ENCODE peak calls at places on chromosome 21, in four cellular contexts. One of them, this sample, is unnamed.
A peak's percentile ranks its signal among the peaks of the same experiment; 100 is the strongest.

GRCh38 chr21:42711667-42712066 is 58.2 kb downstream of the PDE9A start:
- DNase-seq in K562: no peak
- DNase-seq in heart left ventricle: no peak
- DNase-seq in testis: no peak
- DNase-seq in this sample: no peak

GRCh38 chr21:22019766-22020165 is 1021.6 kb downstream of the NCAM2 start:
- DNase-seq in K562: no peak
- DNase-seq in testis: no peak
- DNase-seq in heart left ventricle: no peak
- DNase-seq in this sample: no peak

GRCh38 chr21:15289896-15290841 is 225.4 kb upstream of the NRIP1 start:
- DNase-seq in heart left ventricle: no peak
- DNase-seq in testis: peak; percentile 55
- DNase-seq in K562: peak; percentile 52
- DNase-seq in this sample: no peak

GRCh38 chr21:32347351-32347750 is 45.5 kb downstream of the URB1 start:
- DNase-seq in K562: no peak
- DNase-seq in testis: no peak
- DNase-seq in heart left ventricle: no peak
- DNase-seq in this sample: no peak

GRCh38 chr21:43902441-43902840 is 37.4 kb downstream of the AGPAT3 start:
- DNase-seq in heart left ventricle: no peak
- DNase-seq in K562: no peak
- DNase-seq in testis: no peak
- DNase-seq in this sample: no peak

GRCh38 chr21:29217818-29218252 is 80.9 kb upstream of the BACH1 start:
- DNase-seq in heart left ventricle: no peak
- DNase-seq in K562: no peak
- DNase-seq in testis: no peak
- DNase-seq in this sample: peak; percentile 12

GRCh38 chr21:30194701-30195299 is 21.1 kb downstream of the CLDN8 start:
- DNase-seq in testis: peak; percentile 42
- DNase-seq in heart left ventricle: no peak
- DNase-seq in K562: peak; percentile 37
- DNase-seq in this sample: no peak

GRCh38 chr21:43370091-43370658 is 56.8 kb downstream of the SIK1 start:
- DNase-seq in testis: no peak
- DNase-seq in K562: no peak
- DNase-seq in heart left ventricle: no peak
- DNase-seq in this sample: no peak

GRCh38 chr21:39441502-39442475 is 3.8 kb downstream of the LCA5L start:
- DNase-seq in heart left ventricle: no peak
- DNase-seq in K562: peak; percentile 71
- DNase-seq in testis: no peak
- DNase-seq in this sample: peak; percentile 45

GRCh38 chr21:38401527-38401926 is 96.8 kb downstream of the ERG start:
- DNase-seq in heart left ventricle: no peak
- DNase-seq in K562: no peak
- DNase-seq in testis: no peak
- DNase-seq in this sample: no peak

GRCh38 chr21:32298148-32298559 is 501 bp upstream of the MRAP start:
- DNase-seq in K562: no peak
- DNase-seq in heart left ventricle: no peak
- DNase-seq in testis: no peak
- DNase-seq in this sample: no peak

GRCh38 chr21:16468191-16468590 is 738.4 kb downstream of the USP25 start:
- DNase-seq in K562: no peak
- DNase-seq in testis: no peak
- DNase-seq in heart left ventricle: no peak
- DNase-seq in this sample: no peak

GRCh38 chr21:41953831-41954653 is at the start of gene C2CD2:
- DNase-seq in heart left ventricle: peak; percentile 80
- DNase-seq in K562: peak; percentile 99
- DNase-seq in testis: no peak
- DNase-seq in this sample: no peak

GRCh38 chr21:17783816-17784598 is 35.1 kb downstream of the C21orf91 start:
- DNase-seq in K562: no peak
- DNase-seq in testis: no peak
- DNase-seq in heart left ventricle: no peak
- DNase-seq in this sample: no peak

GRCh38 chr21:41751621-41752020 is 15.2 kb downstream of the RIPK4 start:
- DNase-seq in testis: no peak
- DNase-seq in heart left ventricle: no peak
- DNase-seq in K562: no peak
- DNase-seq in this sample: no peak

GRCh38 chr21:38525454-38525853 is 27.2 kb upstream of the ERG start:
- DNase-seq in K562: no peak
- DNase-seq in heart left ventricle: no peak
- DNase-seq in testis: no peak
- DNase-seq in this sample: no peak

GRCh38 chr21:31873696-31874599 is 1.1 kb downstream of the HUNK start:
- DNase-seq in heart left ventricle: peak; percentile 32
- DNase-seq in testis: peak; percentile 72
- DNase-seq in K562: peak; percentile 71
- DNase-seq in this sample: no peak

GRCh38 chr21:26849428-26850115 is 4.4 kb upstream of the ADAMTS1 start:
- DNase-seq in K562: peak; percentile 31
- DNase-seq in testis: no peak
- DNase-seq in heart left ventricle: no peak
- DNase-seq in this sample: peak; percentile 6

GRCh38 chr21:46674430-46675007 is 39.0 kb downstream of the PRMT2 start:
- DNase-seq in K562: no peak
- DNase-seq in testis: no peak
- DNase-seq in heart left ventricle: no peak
- DNase-seq in this sample: no peak

GRCh38 chr21:15140321-15141019 is 75.7 kb upstream of the NRIP1 start:
- DNase-seq in testis: peak; percentile 74
- DNase-seq in K562: no peak
- DNase-seq in heart left ventricle: no peak
- DNase-seq in this sample: no peak

GRCh38 chr21:43210454-43211084 is 41.8 kb downstream of the CRYAA start:
- DNase-seq in heart left ventricle: peak; percentile 13
- DNase-seq in testis: peak; percentile 8
- DNase-seq in K562: no peak
- DNase-seq in this sample: no peak

GRCh38 chr21:41598561-41599511 is 90.9 kb upstream of the TMPRSS2 start:
- DNase-seq in testis: no peak
- DNase-seq in heart left ventricle: peak; percentile 6
- DNase-seq in K562: no peak
- DNase-seq in this sample: no peak

GRCh38 chr21:24436236-24436635 is 1171.0 kb downstream of the MRPL39 start:
- DNase-seq in heart left ventricle: no peak
- DNase-seq in testis: no peak
- DNase-seq in K562: no peak
- DNase-seq in this sample: no peak

GRCh38 chr21:15730484-15731242 is 881 bp downstream of the USP25 start:
- DNase-seq in testis: no peak
- DNase-seq in K562: no peak
- DNase-seq in heart left ventricle: no peak
- DNase-seq in this sample: no peak

GRCh38 chr21:38221594-38221993 is 35.2 kb upstream of the KCNJ15 start:
- DNase-seq in testis: no peak
- DNase-seq in K562: no peak
- DNase-seq in heart left ventricle: no peak
- DNase-seq in this sample: no peak

GRCh38 chr21:22993144-22993543 is 1994.9 kb downstream of the NCAM2 start:
- DNase-seq in testis: no peak
- DNase-seq in K562: no peak
- DNase-seq in heart left ventricle: no peak
- DNase-seq in this sample: no peak

GRCh38 chr21:43195131-43196021 is 26.6 kb downstream of the CRYAA start:
- DNase-seq in heart left ventricle: peak; percentile 71
- DNase-seq in K562: no peak
- DNase-seq in testis: peak; percentile 44
- DNase-seq in this sample: no peak

GRCh38 chr21:25809013-25809412 is 74.2 kb downstream of the GABPA start:
- DNase-seq in testis: no peak
- DNase-seq in K562: no peak
- DNase-seq in heart left ventricle: no peak
- DNase-seq in this sample: no peak
- TF ChIP-seq POLR2A in testis: no peak
- TF ChIP-seq POLR2A in K562: no peak
- TF ChIP-seq POLR2A in heart left ventricle: no peak
- TF ChIP-seq POLR2A in this sample: no peak

DNA sequence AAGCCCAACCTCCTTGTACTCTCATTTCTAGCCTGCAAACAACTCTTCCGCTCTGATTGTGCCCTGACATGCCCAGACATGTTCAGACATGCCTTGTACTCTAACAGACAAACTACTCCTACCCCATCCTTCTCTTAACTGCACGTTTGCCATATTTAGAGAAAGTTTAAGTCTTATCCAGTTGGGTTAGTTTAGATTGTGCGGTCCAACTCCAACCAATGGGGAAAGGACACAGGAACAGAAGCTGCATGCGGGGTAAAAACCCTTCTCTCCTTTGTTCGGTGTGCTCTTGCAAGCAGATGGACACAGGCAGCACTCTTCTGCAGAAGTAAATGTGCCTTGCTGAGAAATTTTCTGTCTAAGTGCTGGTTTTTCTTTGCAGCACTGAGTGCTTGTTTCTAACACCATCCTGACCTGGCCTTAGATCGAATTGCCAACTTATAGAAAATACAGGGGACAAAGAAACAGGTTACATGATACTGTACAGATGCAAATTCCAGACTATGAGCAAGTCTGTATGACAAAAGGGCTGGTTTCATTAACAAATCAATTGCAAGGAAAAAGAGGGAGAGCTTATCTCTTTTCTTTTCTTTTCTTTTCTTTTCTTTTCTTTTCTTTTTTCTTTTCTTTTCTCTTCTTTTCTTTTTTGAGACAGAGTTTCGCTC is 35.8 kb upstream of the IFNGR2 start:
- DNase-seq in K562: no peak
- DNase-seq in heart left ventricle: no peak
- DNase-seq in testis: no peak
- DNase-seq in this sample: no peak
- TF ChIP-seq POLR2A in K562: no peak
- TF ChIP-seq POLR2A in heart left ventricle: no peak
- TF ChIP-seq POLR2A in testis: no peak
- TF ChIP-seq POLR2A in this sample: no peak

DNA sequence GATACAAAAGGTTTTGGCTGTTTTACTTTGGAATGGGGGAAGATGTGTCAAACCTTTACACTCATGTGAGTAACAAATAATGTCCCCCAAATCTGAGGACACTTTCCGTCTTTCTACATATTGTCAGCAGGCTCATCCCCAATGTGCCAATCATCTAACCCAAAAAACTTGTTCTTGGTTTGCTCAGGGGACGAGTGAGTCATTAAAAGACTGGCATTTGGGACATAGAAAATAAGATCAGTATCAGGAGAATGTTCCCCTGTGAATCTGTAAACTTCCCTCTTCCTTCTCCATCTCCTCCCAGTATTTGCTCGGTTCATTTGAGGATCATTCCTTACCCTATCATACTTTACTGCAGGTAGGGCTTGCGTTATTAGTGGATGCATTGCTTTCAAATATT is 194.1 kb upstream of the RUNX1 start:
- DNase-seq in K562: no peak
- DNase-seq in heart left ventricle: no peak
- DNase-seq in testis: no peak
- DNase-seq in this sample: no peak
- TF ChIP-seq POLR2A in K562: no peak
- TF ChIP-seq POLR2A in heart left ventricle: no peak
- TF ChIP-seq POLR2A in testis: no peak
- TF ChIP-seq POLR2A in this sample: no peak

GRCh38 chr21:37074195-37074510 is 1.1 kb downstream of the TTC3 start:
- DNase-seq in K562: peak; percentile 36
- DNase-seq in testis: peak; percentile 47
- DNase-seq in heart left ventricle: no peak
- DNase-seq in this sample: no peak

GRCh38 chr21:37071561-37072238 is 1.2 kb downstream of the PIGP start:
- DNase-seq in testis: peak; percentile 75
- DNase-seq in K562: peak; percentile 26
- DNase-seq in heart left ventricle: peak; percentile 25
- DNase-seq in this sample: no peak

GRCh38 chr21:37072988-37073416 is at the start of the genes PIGP and TTC3:
- DNase-seq in testis: peak; percentile 92
- DNase-seq in heart left ventricle: peak; percentile 98
- DNase-seq in K562: peak; percentile 99
- DNase-seq in this sample: peak; percentile 76

GRCh38 chr21:37073417-37074194 is 552 bp downstream of the TTC3 start:
- DNase-seq in K562: peak; percentile 51
- DNase-seq in testis: peak; percentile 75
- DNase-seq in heart left ventricle: peak; percentile 61
- DNase-seq in this sample: no peak

GRCh38 chr21:37072239-37072987 is 458 bp downstream of the PIGP start:
- DNase-seq in heart left ventricle: peak; percentile 85
- DNase-seq in testis: peak; percentile 90
- DNase-seq in K562: peak; percentile 76
- DNase-seq in this sample: no peak
- TF ChIP-seq POLR2A in heart left ventricle: no peak
- TF ChIP-seq POLR2A in testis: no peak
- TF ChIP-seq POLR2A in K562: no peak
- TF ChIP-seq POLR2A in this sample: no peak

GRCh38 chr21:45541221-45542039 is 810 bp downstream of the SLC19A1 start:
- DNase-seq in heart left ventricle: peak; percentile 83
- DNase-seq in testis: peak; percentile 77
- DNase-seq in K562: peak; percentile 97
- DNase-seq in this sample: peak; percentile 31
- TF ChIP-seq POLR2A in heart left ventricle: no peak
- TF ChIP-seq POLR2A in testis: no peak
- TF ChIP-seq POLR2A in K562: peak; percentile 77
- TF ChIP-seq POLR2A in this sample: no peak